ENCODE peak calls at places on chromosome 16, in six cellular contexts. One of them, this sample, is unnamed.

GRCh38 chr16:1745181-1745899 is 26.0 kb downstream of the NME3 start:
- DNase-seq in SK-N-DZ: no peak
- DNase-seq in effector CD8-positive, alpha-beta T cell: no peak
- DNase-seq in neural crest cell: no peak
- DNase-seq in kidney epithelial cell: no peak
- DNase-seq in fibroblast of mammary gland: peak; percentile 30
- DNase-seq in this sample: no peak

GRCh38 chr16:10622036-10622921 is 41.9 kb upstream of the EMP2 start:
- DNase-seq in SK-N-DZ: no peak
- DNase-seq in effector CD8-positive, alpha-beta T cell: no peak
- DNase-seq in neural crest cell: no peak
- DNase-seq in kidney epithelial cell: no peak
- DNase-seq in fibroblast of mammary gland: no peak
- DNase-seq in this sample: no peak

GRCh38 chr16:27402964-27403600 is 1.1 kb downstream of the IL21R start:
- DNase-seq in SK-N-DZ: no peak
- DNase-seq in effector CD8-positive, alpha-beta T cell: no peak
- DNase-seq in neural crest cell: no peak
- DNase-seq in kidney epithelial cell: no peak
- DNase-seq in fibroblast of mammary gland: no peak
- DNase-seq in this sample: no peak

GRCh38 chr16:27721548-27722265 is 171.8 kb downstream of the KATNIP start:
- DNase-seq in SK-N-DZ: peak; percentile 40
- DNase-seq in effector CD8-positive, alpha-beta T cell: no peak
- DNase-seq in neural crest cell: no peak
- DNase-seq in kidney epithelial cell: no peak
- DNase-seq in fibroblast of mammary gland: peak; percentile 97
- DNase-seq in this sample: no peak

GRCh38 chr16:82037666-82038065 is 2.6 kb downstream of the HSD17B2 start:
- DNase-seq in SK-N-DZ: no peak
- DNase-seq in effector CD8-positive, alpha-beta T cell: no peak
- DNase-seq in neural crest cell: no peak
- DNase-seq in kidney epithelial cell: no peak
- DNase-seq in fibroblast of mammary gland: no peak
- DNase-seq in this sample: no peak

GRCh38 chr16:679808-680624 is at the start of gene STUB1:
- DNase-seq in SK-N-DZ: peak; percentile 88
- DNase-seq in effector CD8-positive, alpha-beta T cell: peak; percentile 91
- DNase-seq in neural crest cell: peak; percentile 92
- DNase-seq in kidney epithelial cell: peak; percentile 28
- DNase-seq in fibroblast of mammary gland: peak; percentile 76
- DNase-seq in this sample: peak; percentile 94

GRCh38 chr16:3023415-3023668 is 400 bp downstream of the HCFC1R1 start:
- DNase-seq in SK-N-DZ: no peak
- DNase-seq in effector CD8-positive, alpha-beta T cell: no peak
- DNase-seq in neural crest cell: no peak
- DNase-seq in kidney epithelial cell: no peak
- DNase-seq in fibroblast of mammary gland: peak; percentile 74
- DNase-seq in this sample: no peak

GRCh38 chr16:30934827-30935557 is 11.6 kb downstream of the FBXL19 start:
- DNase-seq in SK-N-DZ: no peak
- DNase-seq in effector CD8-positive, alpha-beta T cell: no peak
- DNase-seq in neural crest cell: peak; percentile 45
- DNase-seq in kidney epithelial cell: no peak
- DNase-seq in fibroblast of mammary gland: peak; percentile 64
- DNase-seq in this sample: peak; percentile 81

GRCh38 chr16:4442371-4442770 is 16.7 kb downstream of the DNAJA3 start:
- DNase-seq in SK-N-DZ: no peak
- DNase-seq in effector CD8-positive, alpha-beta T cell: no peak
- DNase-seq in neural crest cell: no peak
- DNase-seq in kidney epithelial cell: no peak
- DNase-seq in fibroblast of mammary gland: no peak
- DNase-seq in this sample: no peak

GRCh38 chr16:28473714-28474265 is 1.7 kb upstream of the NPIPB7 start:
- DNase-seq in SK-N-DZ: no peak
- DNase-seq in effector CD8-positive, alpha-beta T cell: no peak
- DNase-seq in neural crest cell: no peak
- DNase-seq in kidney epithelial cell: no peak
- DNase-seq in fibroblast of mammary gland: peak; percentile 16
- DNase-seq in this sample: no peak

GRCh38 chr16:86059253-86060171 is 160.6 kb downstream of the IRF8 start:
- DNase-seq in SK-N-DZ: no peak
- DNase-seq in effector CD8-positive, alpha-beta T cell: no peak
- DNase-seq in neural crest cell: no peak
- DNase-seq in kidney epithelial cell: no peak
- DNase-seq in fibroblast of mammary gland: no peak
- DNase-seq in this sample: no peak

This sample was measured in endothelial cell.